ENCODE peak calls at places on chromosomes 3 and 15, in four cellular contexts. D is GM23338, A is hepatocyte, T is astrocyte. C is an unnamed sample. For H3K4me1, the result is how much of the 10 kb centered on the place peaks cover.

GRCh38 chr15:30992465-30992864 is 1.0 kb upstream of the MTMR10 start:
- DNase-seq in T (no peak), A (no peak), D (no peak), C (no peak)

GRCh38 chr3:177437513-177438337 is 240.4 kb upstream of the TBL1XR1 start:
- DNase-seq in T (no peak), A (no peak), D (no peak), C (no peak)

GRCh38 chr15:64837502-64837901 is 4.2 kb upstream of the PLEKHO2 start:
- DNase-seq in D (no peak), T (no peak), A (no peak), C (no peak)

GRCh38 chr15:70039917-70040316 is 57.8 kb downstream of the TLE3 start:
- DNase-seq in A (no peak), D (no peak), T (no peak), C (no peak)

GRCh38 chr3:29560031-29560430 is 279.2 kb downstream of the RBMS3 start:
- DNase-seq in D (no peak), T (no peak), A (no peak), C (no peak)

GRCh38 chr3:112126501-112126900 is 6.5 kb downstream of the GCSAM start:
- DNase-seq in A (no peak), T (no peak), D (peak), C (no peak)

GRCh38 chr3:20527368-20527767 is 341.4 kb upstream of the SGO1 start:
- DNase-seq in T (no peak), A (no peak), D (no peak), C (no peak)

GRCh38 chr3:127377801-127378442 is 90.1 kb upstream of the PRR20G start:
- DNase-seq in D (no peak), A (no peak), T (no peak), C (no peak)

GRCh38 chr3:108554233-108554632 is 35.0 kb downstream of the CIP2A start:
- DNase-seq in T (no peak), D (no peak), A (no peak), C (no peak)

GRCh38 chr3:12194669-12195161 is 36.0 kb upstream of the TIMP4 start:
- DNase-seq in A (peak), T (no peak), D (peak), C (no peak)
- H3K27ac ChIP-seq in A (peak), T (peak), D (no peak), C (no peak)

DNA sequence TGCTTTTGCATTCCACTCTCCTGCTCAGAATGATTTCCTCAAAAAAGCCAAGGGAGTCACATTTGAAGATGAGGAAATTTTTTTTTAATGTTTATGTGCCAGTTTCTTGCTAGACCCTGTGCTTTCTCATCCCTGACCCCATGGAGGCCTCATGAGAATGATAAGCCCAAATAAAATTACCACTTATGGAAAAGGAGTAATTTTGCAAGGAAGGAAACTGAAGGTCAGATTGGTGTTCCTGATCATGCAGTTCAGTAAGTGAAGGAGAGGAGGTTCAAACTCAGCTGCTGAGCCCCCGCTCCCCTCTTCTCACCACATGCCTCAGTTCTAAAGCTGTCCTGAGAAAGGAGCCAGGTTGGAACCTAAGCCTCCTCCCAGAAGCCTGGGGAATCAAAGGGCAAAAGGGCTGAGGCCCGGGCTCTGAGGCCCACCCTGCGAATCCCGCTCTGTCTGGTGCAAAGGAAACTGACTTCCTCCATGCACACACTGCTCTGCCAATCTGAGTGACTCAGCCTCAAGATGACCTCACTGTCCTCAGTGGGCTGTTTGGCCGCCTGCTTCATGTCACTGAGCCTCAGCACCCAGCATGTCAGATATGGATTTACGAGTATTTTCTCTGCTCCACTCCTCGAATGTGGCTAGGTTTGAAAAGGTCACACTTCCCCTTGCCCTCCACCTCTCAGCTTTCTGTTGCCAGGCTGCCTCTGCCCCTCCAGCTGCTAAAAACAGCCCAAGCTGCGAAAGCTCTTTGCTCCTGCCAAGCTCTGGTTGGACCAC is 56.9 kb upstream of the FLNB start:
- DNase-seq in A (peak), T (peak), D (no peak), C (no peak)
- H3K4me1 ChIP-seq in A (under half), T (under half), D (under half), C (under half)

DNA sequence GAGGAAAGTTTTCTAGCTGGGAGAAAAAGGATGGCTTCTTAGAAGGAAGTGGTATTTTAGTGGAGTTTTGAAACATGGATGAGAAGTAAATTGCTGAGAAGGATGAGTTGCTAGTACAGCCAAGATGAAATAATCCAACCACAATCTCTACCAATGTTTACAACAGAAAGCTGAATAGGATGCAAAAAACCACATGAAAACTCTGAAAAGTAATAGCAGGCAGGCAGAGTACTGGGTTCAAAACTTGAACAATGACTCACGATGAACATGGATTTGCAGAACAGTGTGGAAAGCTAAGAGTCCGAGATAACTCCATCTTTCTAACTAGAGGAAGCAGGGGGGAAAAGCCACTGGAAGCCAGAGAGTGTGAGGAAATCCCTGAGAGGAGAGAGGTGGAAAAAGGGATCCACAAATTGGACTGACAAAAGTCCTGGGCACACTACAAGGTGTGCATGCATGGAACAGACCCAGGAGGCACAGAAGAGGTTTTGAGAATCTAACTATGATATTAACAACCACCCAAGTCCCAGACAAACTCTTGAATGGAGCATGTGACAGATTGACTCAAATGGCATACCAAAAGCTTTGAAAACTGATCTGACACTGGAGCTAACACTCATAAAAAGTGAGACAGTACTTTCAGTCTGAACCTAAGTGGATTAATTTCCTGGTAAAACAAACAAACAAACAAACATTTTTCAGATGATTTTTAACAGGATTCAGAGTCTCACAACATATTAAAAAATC is 76.7 kb downstream of the ST6GAL1 start:
- DNase-seq in A (no peak), T (peak), D (no peak), C (no peak)
- H3K27ac ChIP-seq in A (no peak), T (no peak), D (no peak), C (peak)

GRCh38 chr3:129280183-129280582 is 1.5 kb downstream of the HMCES start:
- DNase-seq in T (no peak), D (no peak), A (no peak), C (no peak)
- H3K4me1 ChIP-seq in T (under half), D (under half), A (under half), C (under half)